ENCODE peak calls at places on chromosomes 13 and 19, in ten cellular contexts. Z, D, W, C, J, E, P, M, V and R are unnamed samples.

GRCh38 chr13:44117351-44117750 is 237.6 kb downstream of the LACC1 start:
- DNase-seq in P (no peak), V (no peak), W (no peak), C (no peak), M (no peak), Z (no peak), D (peak), J (no peak), E (no peak), R (no peak)

GRCh38 chr13:113831061-113831460 is 32.8 kb downstream of the GAS6 start:
- DNase-seq in Z (no peak), D (no peak), J (no peak), E (no peak), V (no peak), W (peak), M (no peak), P (no peak), C (no peak), R (no peak)

GRCh38 chr13:34153428-34154180 is 335.7 kb downstream of the RFC3 start:
- DNase-seq in M (no peak), C (no peak), D (peak), V (no peak), E (no peak), W (no peak), Z (no peak), P (no peak), J (no peak), R (no peak)

GRCh38 chr13:43767351-43767901 is 19.3 kb downstream of the ENOX1 start:
- DNase-seq in J (no peak), M (no peak), Z (no peak), W (peak), V (no peak), C (no peak), P (no peak), D (no peak), E (no peak), R (no peak)

GRCh38 chr13:35190241-35190640 is 248.2 kb downstream of the NBEA start:
- DNase-seq in Z (no peak), C (no peak), J (no peak), E (no peak), M (peak), P (no peak), V (no peak), W (no peak), D (no peak), R (no peak)

GRCh38 chr13:24134772-24135171 is 25.7 kb upstream of the SPATA13 start:
- DNase-seq in W (no peak), J (no peak), D (no peak), Z (no peak), V (no peak), C (no peak), E (no peak), P (no peak), M (no peak), R (no peak)

GRCh38 chr13:100454876-100455275 is 133.7 kb downstream of the GGACT start:
- DNase-seq in M (no peak), W (no peak), J (no peak), Z (no peak), V (peak), D (peak), P (peak), E (no peak), C (no peak), R (peak)

GRCh38 chr19:36116344-36116637 is 1.0 kb downstream of the TBCB start:
- DNase-seq in P (no peak), W (no peak), J (no peak), D (no peak), E (no peak), C (no peak), V (no peak), M (no peak), Z (no peak), R (no peak)

GRCh38 chr19:31496076-31496475 is 146.8 kb upstream of the TSHZ3 start:
- DNase-seq in W (no peak), M (no peak), E (no peak), Z (no peak), D (no peak), V (no peak), C (no peak), J (no peak), P (no peak), R (peak)

GRCh38 chr19:36059180-36059910 is 4.6 kb downstream of the WDR62 start:
- DNase-seq in M (no peak), V (no peak), E (no peak), D (peak), C (no peak), P (no peak), Z (no peak), W (no peak), J (no peak), R (no peak)

GRCh38 chr19:15452111-15453047 is 2.6 kb upstream of the WIZ start:
- DNase-seq in Z (peak), J (peak), D (peak), E (peak), P (peak), W (peak), C (peak), M (no peak), V (peak), R (peak)

GRCh38 chr19:42313096-42313839 is at the start of gene TMEM145:
- DNase-seq in M (no peak), Z (peak), E (no peak), P (no peak), W (peak), C (peak), J (peak), V (peak), D (peak), R (no peak)

GRCh38 chr13:24148414-24149305 is 11.9 kb upstream of the SPATA13 start:
- DNase-seq in J (peak), C (peak), D (peak), P (peak), M (peak), W (no peak), Z (no peak), V (peak), E (no peak), R (peak)

GRCh38 chr19:6362024-6362344 is 653 bp downstream of the CLPP start:
- DNase-seq in E (no peak), V (no peak), M (no peak), J (no peak), D (no peak), Z (no peak), W (no peak), C (no peak), P (no peak), R (no peak)

GRCh38 chr13:29959621-29960020 is 109.2 kb upstream of the UBL3 start:
- DNase-seq in V (no peak), P (no peak), W (no peak), Z (no peak), E (no peak), J (no peak), D (no peak), C (no peak), M (no peak), R (no peak)

GRCh38 chr19:47272448-47273312 is 2.0 kb upstream of the INAFM1 start:
- DNase-seq in J (peak), V (no peak), P (no peak), D (peak), Z (peak), W (peak), M (peak), E (peak), C (peak), R (no peak)

GRCh38 chr13:45511310-45512147 is 46.8 kb downstream of the COG3 start:
- DNase-seq in C (no peak), V (peak), W (no peak), D (peak), P (peak), E (no peak), J (no peak), M (no peak), Z (peak), R (peak)

GRCh38 chr13:67353891-67354459 is 123.8 kb upstream of the PCDH9 start:
- DNase-seq in J (no peak), D (no peak), Z (no peak), W (no peak), P (no peak), M (no peak), E (no peak), C (no peak), V (no peak), R (no peak)

GRCh38 chr13:112107289-112107688 is 40.3 kb downstream of the SOX1 start:
- DNase-seq in Z (no peak), J (no peak), V (no peak), E (no peak), C (no peak), W (no peak), D (no peak), M (no peak), P (no peak), R (no peak)

GRCh38 chr13:81929988-81930387 is 1589.1 kb upstream of the SPRY2 start:
- DNase-seq in C (no peak), E (no peak), V (peak), M (no peak), P (no peak), D (peak), W (no peak), Z (peak), J (no peak), R (no peak)

GRCh38 chr13:24110011-24110410 is 50.5 kb upstream of the SPATA13 start:
- DNase-seq in D (no peak), E (no peak), C (no peak), M (no peak), V (no peak), Z (no peak), P (no peak), W (no peak), J (no peak), R (no peak)

GRCh38 chr19:3450796-3451411 is 29.4 kb downstream of the SMIM24 start:
- DNase-seq in Z (no peak), V (peak), P (peak), C (no peak), D (no peak), M (peak), J (peak), W (peak), E (peak), R (peak)

GRCh38 chr13:70357031-70357430 is 248.8 kb upstream of the KLHL1 start:
- DNase-seq in C (no peak), W (no peak), V (no peak), Z (no peak), P (no peak), E (no peak), D (no peak), M (no peak), J (no peak), R (no peak)
- H3K4me3 ChIP-seq in C (no peak), W (no peak), V (no peak), Z (no peak), P (no peak), E (no peak), D (no peak), M (no peak), J (no peak), R (no peak)

GRCh38 chr19:10835089-10835753 is 791 bp downstream of the TMED1 start:
- DNase-seq in E (no peak), W (no peak), P (no peak), D (no peak), M (no peak), Z (no peak), J (no peak), C (no peak), V (peak), R (no peak)
- H3K4me3 ChIP-seq in E (peak), W (no peak), P (peak), D (no peak), M (peak), Z (peak), J (peak), C (no peak), V (peak), R (peak)

DNA sequence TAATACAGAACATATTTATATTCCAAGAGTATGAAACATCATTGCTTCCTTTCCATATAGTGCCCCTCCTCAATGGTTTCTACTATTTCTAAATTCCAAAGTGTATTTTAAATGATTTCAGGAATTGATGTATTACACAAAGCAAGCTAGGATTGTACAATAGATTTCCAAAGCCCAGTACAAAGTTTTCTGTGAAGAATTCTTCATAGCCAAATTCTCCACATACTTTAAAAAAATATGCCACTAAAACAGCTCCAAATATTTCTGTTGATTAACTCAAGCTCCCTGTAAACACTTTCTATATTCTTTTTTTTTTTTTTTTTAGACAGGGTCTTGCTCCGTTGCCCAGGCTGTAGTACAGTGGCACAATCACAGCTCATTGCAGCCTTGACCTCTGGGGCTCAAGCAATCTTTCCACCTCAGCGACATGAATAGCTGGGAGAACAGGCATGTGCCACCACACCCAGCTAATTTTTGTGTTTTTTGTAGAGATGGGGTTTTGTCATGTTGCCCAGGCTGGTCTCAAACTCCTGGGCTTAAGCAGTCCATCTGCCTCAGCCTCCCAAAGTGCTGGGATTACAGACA is 50.6 kb downstream of the ELF1 start:
- DNase-seq in V (no peak), M (no peak), J (no peak), D (no peak), P (no peak), W (no peak), E (no peak), C (no peak), Z (no peak), R (no peak)
- H3K4me3 ChIP-seq in V (no peak), M (no peak), J (no peak), D (no peak), P (no peak), W (no peak), E (no peak), C (no peak), Z (no peak), R (no peak)

GRCh38 chr13:76954568-76954967 is 6.3 kb downstream of the ACOD1 start:
- DNase-seq in E (no peak), D (peak), V (no peak), W (no peak), C (no peak), M (no peak), P (no peak), J (no peak), Z (no peak), R (no peak)
- H3K4me3 ChIP-seq in E (no peak), D (no peak), V (no peak), W (no peak), C (no peak), M (no peak), P (no peak), J (no peak), Z (no peak), R (no peak)

GRCh38 chr19:50420127-50420526 is 1.4 kb downstream of the SPIB start:
- DNase-seq in J (no peak), V (no peak), C (no peak), W (no peak), P (no peak), D (no peak), E (no peak), Z (no peak), M (no peak), R (no peak)
- H3K4me3 ChIP-seq in J (peak), V (no peak), C (no peak), W (no peak), P (no peak), D (no peak), E (no peak), Z (no peak), M (no peak), R (no peak)

GRCh38 chr13:42591602-42592001 is 17.6 kb downstream of the TNFSF11 start:
- DNase-seq in D (no peak), E (no peak), W (no peak), J (no peak), C (no peak), V (no peak), Z (no peak), P (no peak), M (no peak), R (no peak)

GRCh38 chr13:42592915-42593718 is 19.2 kb downstream of the TNFSF11 start:
- DNase-seq in J (no peak), V (no peak), E (no peak), M (no peak), W (no peak), Z (no peak), P (no peak), D (peak), C (no peak), R (no peak)

GRCh38 chr13:42593719-42594012 is 19.7 kb downstream of the TNFSF11 start:
- DNase-seq in D (no peak), P (no peak), M (no peak), E (no peak), J (no peak), W (no peak), C (no peak), V (no peak), Z (peak), R (no peak)

GRCh38 chr13:42597505-42597904 is 23.6 kb downstream of the TNFSF11 start:
- DNase-seq in P (no peak), E (no peak), V (no peak), W (no peak), D (peak), Z (no peak), J (no peak), M (no peak), C (no peak), R (no peak)

GRCh38 chr13:42594577-42595571 is 20.9 kb downstream of the TNFSF11 start:
- DNase-seq in W (peak), Z (peak), M (peak), V (peak), J (peak), D (peak), C (peak), P (peak), E (no peak), R (peak)
- H3K4me3 ChIP-seq in W (no peak), Z (no peak), M (no peak), V (no peak), J (no peak), D (no peak), C (no peak), P (no peak), E (no peak), R (no peak)

DNA sequence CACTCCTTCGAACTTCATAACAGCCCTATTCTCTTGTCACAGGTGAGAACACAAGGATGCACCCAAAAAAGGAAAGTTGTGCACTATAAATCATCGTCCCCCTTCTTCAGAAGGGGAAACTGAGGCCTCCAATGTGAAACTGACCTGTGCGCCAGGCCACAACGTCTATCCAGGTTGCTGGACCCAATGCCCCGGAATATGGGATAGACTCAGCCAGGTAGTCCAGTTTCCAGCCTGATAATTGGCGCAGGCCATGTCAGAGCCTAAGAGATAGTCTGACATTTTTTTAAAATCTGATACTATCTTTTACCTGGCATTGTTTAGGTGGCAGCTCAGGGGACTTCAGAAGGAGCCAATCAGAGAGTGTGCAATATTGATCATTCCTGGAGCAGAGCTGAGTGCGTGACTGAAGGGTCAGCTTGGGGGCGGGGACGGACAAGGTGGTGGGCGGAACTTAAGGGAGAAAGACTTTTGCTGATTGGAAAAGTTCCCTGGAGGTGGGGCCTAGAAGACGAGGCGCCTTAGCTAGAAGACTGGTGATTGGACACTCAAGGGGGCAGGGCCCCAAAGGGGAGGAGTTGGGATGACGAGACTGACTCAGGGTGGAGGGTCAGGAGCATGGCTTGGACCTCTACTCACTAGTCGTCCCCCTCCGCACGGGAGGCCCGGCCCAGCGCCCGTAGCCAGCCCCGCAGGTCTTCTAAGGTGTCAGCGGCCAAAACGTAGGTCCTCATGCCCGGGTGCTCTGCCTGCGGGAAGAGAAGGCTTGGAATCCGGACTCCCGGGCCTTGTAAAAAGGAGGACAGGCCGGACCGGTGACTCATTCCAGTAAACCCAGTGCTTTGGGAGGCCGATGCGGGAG is 8.5 kb downstream of the PLEKHA4 start:
- DNase-seq in M (no peak), P (no peak), J (no peak), W (no peak), C (peak), E (peak), V (no peak), D (peak), Z (peak), R (no peak)
- H3K4me3 ChIP-seq in M (no peak), P (no peak), J (no peak), W (no peak), C (no peak), E (peak), V (no peak), D (no peak), Z (peak), R (no peak)

DNA sequence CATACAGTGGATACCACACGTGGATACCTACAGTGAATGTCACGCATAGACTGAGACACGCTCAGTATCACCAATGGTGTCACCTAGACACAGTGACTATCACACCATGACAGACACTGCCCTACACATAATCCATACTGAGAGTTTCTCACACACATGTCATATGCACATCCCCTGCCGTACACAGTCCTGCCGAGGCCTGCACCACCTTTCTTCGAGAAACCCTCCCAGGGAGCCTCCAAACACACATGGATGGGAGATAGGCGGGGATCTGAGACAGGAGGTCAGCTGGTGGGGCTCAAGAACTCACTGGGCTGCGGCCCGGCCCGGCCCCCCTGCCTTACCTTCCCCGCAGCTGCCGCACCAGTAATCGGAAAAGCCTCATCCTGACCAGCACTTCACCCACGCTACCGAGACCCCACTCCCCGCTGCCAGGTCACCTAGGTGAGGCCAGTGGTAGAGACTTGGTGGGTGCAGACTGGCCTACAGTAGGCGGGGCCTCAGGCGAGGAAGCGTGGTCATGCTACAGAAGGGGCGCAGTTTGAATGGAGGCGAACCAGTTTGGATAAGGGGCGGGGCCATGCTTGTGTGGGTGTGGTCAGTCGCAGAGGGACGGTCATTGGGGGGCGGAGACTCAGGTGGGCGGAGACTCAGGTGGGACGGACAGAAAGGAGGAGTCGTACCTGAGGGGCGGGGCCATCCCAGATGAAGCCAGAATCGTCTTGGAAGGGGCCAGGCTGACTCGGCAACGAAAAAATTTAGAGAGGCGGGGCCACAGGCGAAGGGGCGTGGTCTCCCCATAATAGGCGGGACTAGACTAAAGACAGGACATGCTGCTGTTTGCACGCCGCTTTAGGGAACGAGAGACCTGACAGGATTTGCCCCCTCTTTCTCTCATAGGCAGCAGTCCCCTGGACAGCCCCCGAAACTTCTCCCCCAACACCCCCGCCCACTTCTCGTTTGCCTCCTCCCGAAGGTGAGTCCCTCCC is 2.1 kb downstream of the MAST1 start:
- DNase-seq in V (peak), C (peak), M (no peak), J (peak), W (peak), E (peak), P (no peak), D (peak), Z (peak), R (peak)
- H3K4me3 ChIP-seq in V (peak), C (no peak), M (peak), J (peak), W (no peak), E (peak), P (peak), D (peak), Z (no peak), R (no peak)

GRCh38 chr19:38662508-38663155 is 15.2 kb downstream of the ACTN4 start:
- DNase-seq in W (no peak), J (no peak), C (no peak), E (no peak), M (no peak), D (no peak), Z (no peak), V (no peak), P (no peak), R (no peak)
- H3K4me3 ChIP-seq in W (no peak), J (no peak), C (no peak), E (peak), M (no peak), D (no peak), Z (no peak), V (no peak), P (no peak), R (no peak)

GRCh38 chr13:97131447-97131846 is 90.7 kb upstream of the MBNL2 start:
- DNase-seq in Z (no peak), W (no peak), E (no peak), D (no peak), P (no peak), M (no peak), J (no peak), C (no peak), V (no peak), R (no peak)

GRCh38 chr13:97136418-97136817 is 85.7 kb upstream of the MBNL2 start:
- DNase-seq in M (no peak), V (no peak), W (no peak), C (no peak), D (no peak), E (no peak), Z (no peak), J (no peak), P (no peak), R (no peak)

GRCh38 chr13:97133554-97133953 is 88.6 kb upstream of the MBNL2 start:
- DNase-seq in Z (no peak), D (no peak), V (no peak), W (no peak), J (no peak), E (no peak), M (no peak), P (no peak), C (no peak), R (no peak)

GRCh38 chr13:97133955-97134354 is 88.2 kb upstream of the MBNL2 start:
- DNase-seq in J (no peak), E (no peak), V (no peak), C (no peak), M (no peak), D (no peak), W (no peak), P (no peak), Z (no peak), R (no peak)

GRCh38 chr13:97134364-97135095 is 87.6 kb upstream of the MBNL2 start:
- DNase-seq in D (no peak), J (no peak), E (no peak), M (no peak), V (no peak), C (no peak), Z (no peak), W (no peak), P (no peak), R (no peak)
- H3K4me3 ChIP-seq in D (no peak), J (no peak), E (no peak), M (no peak), V (no peak), C (no peak), Z (no peak), W (no peak), P (no peak), R (no peak)